ENCODE peak calls at places on chromosomes 11 and 22, in four cellular contexts. P is ovary, K is pancreas, V is sigmoid colon. W is an unnamed sample.

GRCh38 chr22:46737976-46738641 is at the start of gene CERK:
- DNase-seq in P (peak; percentile 88), K (peak; percentile 85), V (peak; percentile 92), W (peak; percentile 87)

GRCh38 chr11:67983916-67984315 is 20.0 kb downstream of the UNC93B1 start:
- DNase-seq in P (no peak), K (no peak), V (peak; percentile 35), W (no peak)

GRCh38 chr11:96213500-96213899 is 129.5 kb downstream of the MAML2 start:
- DNase-seq in P (no peak), K (no peak), V (no peak), W (no peak)

GRCh38 chr22:33747576-33748180 is 172.6 kb downstream of the LARGE1 start:
- DNase-seq in P (no peak), K (peak; percentile 37), V (no peak), W (peak; percentile 28)

GRCh38 chr22:49780281-49780991 is 47.2 kb downstream of the BRD1 start:
- DNase-seq in P (no peak), K (no peak), V (no peak), W (no peak)

GRCh38 chr11:15667127-15667725 is 552.5 kb downstream of the INSC start:
- DNase-seq in P (no peak), K (no peak), V (no peak), W (no peak)

GRCh38 chr11:68025047-68025446 is 5.4 kb upstream of the NDUFS8 start:
- DNase-seq in P (no peak), K (no peak), V (no peak), W (no peak)

GRCh38 chr11:697811-698311 is 2.2 kb downstream of the TMEM80 start:
- DNase-seq in P (no peak), K (no peak), V (no peak), W (no peak)

GRCh38 chr22:35910013-35910860 is 118.4 kb downstream of the RBFOX2 start:
- DNase-seq in P (no peak), K (no peak), V (no peak), W (no peak)

GRCh38 chr22:21937041-21937820 is 15.4 kb downstream of the PPM1F start:
- DNase-seq in P (no peak), K (no peak), V (no peak), W (peak; percentile 32)
- H3K27ac ChIP-seq in P (peak overlapping the region; percentile 92), K (peak overlapping the region; percentile 93), V (peak overlapping the region; percentile 94), W (peak overlapping the region; percentile 91)

GRCh38 chr11:34564406-34564805 is 50.8 kb upstream of the ELF5 start:
- DNase-seq in P (no peak), K (no peak), V (no peak), W (no peak)

GRCh38 chr11:34564807-34565241 is 51.2 kb upstream of the ELF5 start:
- DNase-seq in P (no peak), K (no peak), V (no peak), W (no peak)

GRCh38 chr11:34566736-34567135 is 53.1 kb upstream of the ELF5 start:
- DNase-seq in P (no peak), K (no peak), V (no peak), W (no peak)

GRCh38 chr11:34566209-34566551 is 52.6 kb upstream of the ELF5 start:
- DNase-seq in P (no peak), K (no peak), V (no peak), W (no peak)

GRCh38 chr11:34565417-34566208 is 52.0 kb upstream of the ELF5 start:
- DNase-seq in P (no peak), K (no peak), V (no peak), W (no peak)
- H3K4me3 ChIP-seq in P (no peak overlapping the region), K (no peak overlapping the region), V (no peak overlapping the region), W (no peak overlapping the region)

GRCh38 chr11:73752903-73753302 is 8.0 kb downstream of the RAB6A start:
- DNase-seq in P (no peak), K (no peak), V (no peak), W (no peak)
- H3K27ac ChIP-seq in P (no peak overlapping the region), K (no peak overlapping the region), V (no peak overlapping the region), W (no peak overlapping the region)

DNA sequence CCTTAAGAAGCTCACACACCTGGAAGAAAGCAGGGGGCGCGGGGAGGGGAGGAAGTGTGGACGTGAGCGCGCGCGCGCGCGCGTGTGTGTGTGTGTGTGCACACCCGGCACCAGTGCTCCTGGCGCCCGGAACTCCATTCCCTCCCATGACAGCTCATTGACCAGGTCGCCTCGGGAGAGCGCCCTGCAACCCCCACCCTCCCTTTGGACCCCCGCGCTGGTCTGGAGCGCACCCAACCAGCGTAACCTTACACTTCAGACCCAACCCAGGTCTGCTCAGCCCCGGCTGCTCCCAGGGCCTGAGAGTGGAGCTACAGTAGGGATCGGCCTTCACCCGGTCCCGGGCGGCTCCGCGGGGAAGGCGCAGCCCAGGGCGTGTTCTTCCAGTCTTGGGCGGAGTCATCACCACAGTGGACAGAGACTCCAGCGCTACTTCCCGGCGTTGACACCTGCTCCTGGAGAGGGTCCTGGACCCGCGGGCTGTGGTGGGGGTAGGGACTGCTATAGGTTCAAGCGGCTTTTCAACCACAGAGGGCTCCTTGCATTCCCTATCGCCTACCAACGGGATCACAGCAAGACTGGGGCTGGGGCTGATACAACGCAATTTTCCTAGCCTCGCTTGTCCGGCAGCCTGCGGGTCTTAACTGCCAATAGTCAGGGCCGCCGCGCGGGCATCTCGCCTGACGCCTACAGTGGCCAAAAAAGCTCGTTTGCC is 1.4 kb downstream of the GALNT18 start:
- DNase-seq in P (peak; percentile 27), K (peak; percentile 43), V (peak; percentile 78), W (peak; percentile 73)
- H3K4me3 ChIP-seq in P (peak overlapping the region; percentile 64), K (peak overlapping the region; percentile 56), V (peak overlapping the region; percentile 75), W (peak overlapping the region; percentile 48)

DNA sequence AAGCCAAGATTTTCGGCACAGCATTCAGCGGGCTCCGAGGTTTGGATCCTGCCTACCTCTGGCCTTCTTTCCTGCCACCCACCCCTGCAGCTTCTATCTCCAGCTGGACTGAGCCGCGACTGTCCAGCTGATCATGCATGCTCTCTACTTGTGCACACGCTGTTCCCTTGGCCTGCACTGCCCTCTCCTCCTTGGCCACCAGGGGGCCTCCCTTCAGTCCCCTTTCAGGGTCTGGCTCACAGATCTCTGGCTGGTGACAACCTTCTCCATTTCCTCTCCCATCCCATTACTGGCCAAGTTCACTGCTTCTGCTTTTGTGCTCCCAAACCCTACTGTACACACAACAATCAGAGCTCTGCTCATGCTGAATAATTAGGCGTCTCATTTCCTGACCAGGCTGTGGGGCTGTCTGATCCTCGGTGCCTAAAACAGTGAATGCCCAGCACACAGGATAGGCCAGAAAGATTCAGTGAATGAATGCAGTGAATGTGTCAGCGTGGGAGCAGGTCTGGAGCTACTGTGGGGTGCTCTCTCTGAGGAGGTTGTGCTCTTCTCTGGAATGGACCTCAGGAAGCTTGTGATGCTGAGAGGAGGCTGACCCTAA is 224.0 kb upstream of the NARS2 start:
- DNase-seq in P (peak; percentile 72), K (peak; percentile 62), V (peak; percentile 88), W (peak; percentile 70)
- H3K27ac ChIP-seq in P (no peak overlapping the region), K (no peak overlapping the region), V (no peak overlapping the region), W (peak overlapping the region; percentile 36)

GRCh38 chr11:132999031-132999430 is 533.3 kb downstream of the OPCML start:
- DNase-seq in P (no peak), K (no peak), V (no peak), W (no peak)

GRCh38 chr11:132999519-132999918 is 532.8 kb downstream of the OPCML start:
- DNase-seq in P (no peak), K (no peak), V (no peak), W (no peak)

GRCh38 chr11:133007020-133007584 is 525.2 kb downstream of the OPCML start:
- DNase-seq in P (no peak), K (no peak), V (no peak), W (no peak)

GRCh38 chr11:133004369-133004768 is 527.9 kb downstream of the OPCML start:
- DNase-seq in P (no peak), K (no peak), V (no peak), W (no peak)
- H3K4me3 ChIP-seq in P (no peak overlapping the region), K (no peak overlapping the region), V (no peak overlapping the region), W (no peak overlapping the region)

GRCh38 chr11:77473001-77473800 is 693 bp downstream of the PAK1 start:
- DNase-seq in P (peak; percentile 65), K (peak; percentile 59), V (peak; percentile 72), W (peak; percentile 65)
- H3K27ac ChIP-seq in P (peak overlapping the region; percentile 90), K (peak overlapping the region; percentile 76), V (peak overlapping the region; percentile 78), W (peak overlapping the region; percentile 90)

GRCh38 chr11:91219501-91219900 is 996.7 kb upstream of the CHORDC1 start:
- DNase-seq in P (no peak), K (no peak), V (no peak), W (no peak)

GRCh38 chr11:91220476-91221202 is 997.8 kb upstream of the CHORDC1 start:
- DNase-seq in P (no peak), K (no peak), V (no peak), W (no peak)
- H3K4me3 ChIP-seq in P (no peak overlapping the region), K (no peak overlapping the region), V (no peak overlapping the region), W (no peak overlapping the region)

DNA sequence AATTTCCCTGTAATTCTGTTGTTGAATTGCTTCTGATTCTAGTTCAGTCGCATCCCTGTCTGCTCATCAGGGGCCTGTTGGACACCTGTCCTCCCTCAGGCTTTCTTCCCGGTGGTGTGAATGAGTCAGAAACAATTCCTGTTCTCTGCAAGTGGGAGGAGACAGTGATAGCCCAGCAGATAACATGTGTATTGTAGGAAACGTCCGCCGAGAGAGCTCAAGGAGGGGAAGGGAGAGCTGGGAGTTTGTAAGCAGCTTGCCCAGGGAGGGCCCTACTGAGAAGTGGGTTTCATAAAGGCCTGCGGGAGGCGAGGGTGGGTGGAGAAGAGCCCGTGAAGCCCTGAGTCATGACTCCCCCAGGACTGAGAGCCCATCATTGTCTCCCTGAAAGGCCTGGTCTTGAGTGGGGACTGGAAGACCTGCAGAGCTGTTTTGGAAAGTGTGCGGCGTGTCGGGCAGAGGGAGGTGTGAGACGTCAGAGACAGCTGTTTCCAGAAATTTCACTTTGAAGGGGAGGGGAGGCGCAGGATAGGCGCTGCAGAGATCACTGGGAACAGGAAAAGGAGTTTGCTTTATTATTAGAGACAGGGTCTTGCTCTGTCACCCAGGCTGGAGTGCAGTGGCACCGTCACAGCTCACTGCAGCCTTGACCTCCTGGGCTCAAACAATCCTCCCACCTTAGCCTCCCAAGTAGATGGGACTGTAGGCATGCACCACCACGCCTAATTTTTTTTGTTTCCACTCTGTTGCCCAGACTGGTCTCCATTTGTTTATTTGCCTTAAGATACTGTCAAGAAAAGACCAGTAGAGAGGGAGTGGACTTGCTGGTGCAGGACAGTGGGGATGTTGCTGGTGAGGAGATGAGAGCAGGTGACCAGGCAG is 35.3 kb downstream of the NADSYN1 start:
- DNase-seq in P (peak; percentile 31), K (no peak), V (peak; percentile 25), W (no peak)
- H3K27ac ChIP-seq in P (peak overlapping the region; percentile 52), K (no peak overlapping the region), V (no peak overlapping the region), W (no peak overlapping the region)